ENCODE peak calls at places on chromosome 9, in four cellular contexts. One of them, this sample, is unnamed.

GRCh38 chr9:110142868-110143866 is 64.8 kb downstream of the C9orf152 start:
- DNase-seq in GM12878: no peak
- DNase-seq in H1: no peak
- DNase-seq in K562: no peak
- DNase-seq in this sample: no peak

GRCh38 chr9:5579881-5580280 is 49.0 kb upstream of the RIC1 start:
- DNase-seq in GM12878: no peak
- DNase-seq in K562: no peak
- DNase-seq in H1: no peak
- DNase-seq in this sample: no peak

GRCh38 chr9:87714819-87715218 is 11.1 kb upstream of the CTSL start:
- DNase-seq in K562: peak; percentile 24
- DNase-seq in GM12878: no peak
- DNase-seq in H1: no peak
- DNase-seq in this sample: no peak

GRCh38 chr9:129954868-129955550 is 88.0 kb downstream of the FNBP1 start:
- DNase-seq in K562: peak; percentile 44
- DNase-seq in GM12878: no peak
- DNase-seq in H1: no peak
- DNase-seq in this sample: no peak

GRCh38 chr9:137277329-137278041 is at the start of gene TOR4A:
- DNase-seq in K562: peak; percentile 90
- DNase-seq in H1: no peak
- DNase-seq in GM12878: peak; percentile 42
- DNase-seq in this sample: peak; percentile 80

GRCh38 chr9:755454-756381 is 85.8 kb upstream of the DMRT1 start:
- DNase-seq in H1: no peak
- DNase-seq in GM12878: no peak
- DNase-seq in K562: no peak
- DNase-seq in this sample: peak; percentile 40

GRCh38 chr9:111253742-111254437 is 76.1 kb downstream of the OR2K2 start:
- DNase-seq in H1: no peak
- DNase-seq in GM12878: no peak
- DNase-seq in K562: no peak
- DNase-seq in this sample: no peak

GRCh38 chr9:107784235-107784958 is 294.8 kb upstream of the KLF4 start:
- DNase-seq in H1: no peak
- DNase-seq in GM12878: no peak
- DNase-seq in K562: peak; percentile 84
- DNase-seq in this sample: peak; percentile 15

GRCh38 chr9:114177423-114178064 is 22.2 kb downstream of the COL27A1 start:
- DNase-seq in GM12878: no peak
- DNase-seq in K562: no peak
- DNase-seq in H1: no peak
- DNase-seq in this sample: no peak

GRCh38 chr9:2307480-2307879 is 292.3 kb downstream of the SMARCA2 start:
- DNase-seq in K562: no peak
- DNase-seq in GM12878: no peak
- DNase-seq in H1: no peak
- DNase-seq in this sample: no peak

GRCh38 chr9:133252301-133252776 is 22.7 kb downstream of the ABO start:
- DNase-seq in K562: no peak
- DNase-seq in H1: no peak
- DNase-seq in GM12878: no peak
- DNase-seq in this sample: peak; percentile 27

GRCh38 chr9:133023117-133023890 is 7.5 kb upstream of the GTF3C5 start:
- DNase-seq in K562: no peak
- DNase-seq in GM12878: peak; percentile 23
- DNase-seq in H1: no peak
- DNase-seq in this sample: no peak

GRCh38 chr9:22237497-22238363 is 208.9 kb upstream of the DMRTA1 start:
- DNase-seq in GM12878: no peak
- DNase-seq in K562: no peak
- DNase-seq in H1: no peak
- DNase-seq in this sample: peak; percentile 51

GRCh38 chr9:19074836-19075235 is 25.6 kb downstream of the RRAGA start:
- DNase-seq in GM12878: no peak
- DNase-seq in H1: no peak
- DNase-seq in K562: no peak
- DNase-seq in this sample: no peak

GRCh38 chr9:118522093-118523028 is 818.2 kb downstream of the TLR4 start:
- DNase-seq in K562: peak; percentile 10
- DNase-seq in GM12878: peak; percentile 34
- DNase-seq in H1: peak; percentile 78
- DNase-seq in this sample: no peak

GRCh38 chr9:138105561-138106505 is 228.3 kb downstream of the CACNA1B start:
- DNase-seq in K562: no peak
- DNase-seq in H1: no peak
- DNase-seq in GM12878: no peak
- DNase-seq in this sample: no peak

GRCh38 chr9:91486699-91487497 is 63.3 kb upstream of the NFIL3 start:
- DNase-seq in GM12878: no peak
- DNase-seq in K562: no peak
- DNase-seq in H1: no peak
- DNase-seq in this sample: no peak

GRCh38 chr9:87610200-87611155 is 112.8 kb downstream of the DAPK1 start:
- DNase-seq in K562: no peak
- DNase-seq in H1: no peak
- DNase-seq in GM12878: no peak
- DNase-seq in this sample: no peak

GRCh38 chr9:16368425-16369087 is 501.9 kb downstream of the BNC2 start:
- DNase-seq in K562: no peak
- DNase-seq in H1: no peak
- DNase-seq in GM12878: no peak
- DNase-seq in this sample: no peak
- TF ChIP-seq JUND in K562: no peak
- TF ChIP-seq JUND in H1: no peak
- TF ChIP-seq JUND in GM12878: no peak
- TF ChIP-seq JUND in this sample: no peak

DNA sequence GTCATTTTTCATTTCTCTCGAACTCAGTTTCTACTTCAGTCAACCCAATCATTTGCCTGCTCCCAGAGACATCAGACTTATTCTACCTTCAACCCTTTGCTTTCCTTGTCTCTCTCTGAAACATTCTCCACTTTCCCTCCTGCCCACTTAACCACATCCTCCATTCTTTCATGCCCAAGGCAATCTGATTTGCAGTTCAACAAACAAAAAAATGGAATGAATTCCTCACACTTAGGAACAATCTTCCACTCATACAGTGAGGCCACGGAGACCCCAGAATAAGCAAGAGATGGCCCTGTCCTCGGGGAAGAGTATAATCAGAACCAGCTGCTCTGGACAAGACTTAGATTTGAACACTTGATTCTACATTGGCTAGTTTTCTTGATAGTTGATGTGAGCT is 180.5 kb downstream of the RFK start:
- DNase-seq in H1: no peak
- DNase-seq in GM12878: no peak
- DNase-seq in K562: no peak
- DNase-seq in this sample: no peak
- TF ChIP-seq EGR1 in H1: no peak
- TF ChIP-seq EGR1 in GM12878: no peak
- TF ChIP-seq EGR1 in K562: no peak
- TF ChIP-seq EGR1 in this sample: no peak

GRCh38 chr9:126329476-126330275 is 3.0 kb downstream of the MVB12B start:
- DNase-seq in K562: no peak
- DNase-seq in H1: no peak
- DNase-seq in GM12878: no peak
- DNase-seq in this sample: no peak
- H3K9ac ChIP-seq in K562: no peak overlapping the region
- H3K9ac ChIP-seq in H1: no peak overlapping the region
- H3K9ac ChIP-seq in GM12878: no peak overlapping the region
- H3K9ac ChIP-seq in this sample: no peak overlapping the region

GRCh38 chr9:134373953-134374300 is 47.7 kb downstream of the RXRA start:
- DNase-seq in K562: no peak
- DNase-seq in GM12878: no peak
- DNase-seq in H1: no peak
- DNase-seq in this sample: no peak
- TF ChIP-seq JUND in K562: no peak
- TF ChIP-seq JUND in GM12878: no peak
- TF ChIP-seq JUND in H1: no peak
- TF ChIP-seq JUND in this sample: no peak

GRCh38 chr9:88736136-88736637 is 201.2 kb downstream of the NXNL2 start:
- DNase-seq in GM12878: no peak
- DNase-seq in K562: no peak
- DNase-seq in H1: no peak
- DNase-seq in this sample: no peak
- TF ChIP-seq EGR1 in GM12878: no peak
- TF ChIP-seq EGR1 in K562: no peak
- TF ChIP-seq EGR1 in H1: no peak
- TF ChIP-seq EGR1 in this sample: no peak

GRCh38 chr9:112860466-112860865 is 30.2 kb downstream of the SLC46A2 start:
- DNase-seq in GM12878: no peak
- DNase-seq in H1: no peak
- DNase-seq in K562: no peak
- DNase-seq in this sample: no peak
- H3K9ac ChIP-seq in GM12878: no peak overlapping the region
- H3K9ac ChIP-seq in H1: no peak overlapping the region
- H3K9ac ChIP-seq in K562: no peak overlapping the region
- H3K9ac ChIP-seq in this sample: no peak overlapping the region

GRCh38 chr9:82513976-82514735 is 525.6 kb downstream of the SPATA31D1 start:
- DNase-seq in GM12878: no peak
- DNase-seq in H1: no peak
- DNase-seq in K562: no peak
- DNase-seq in this sample: no peak
- TF ChIP-seq JUND in GM12878: no peak
- TF ChIP-seq JUND in H1: no peak
- TF ChIP-seq JUND in K562: no peak
- TF ChIP-seq JUND in this sample: no peak